ENCODE peak calls at places on chromosomes 2 and 18, in ten cellular contexts. A is NCI-H774, W is COLO829, P is T-helper 2 cell, L is HTR-8/SVneo, R is T-helper 9 cell, K is fibroblast of pulmonary artery, Q is sciatic nerve, T is AG09309, C is NCI-H510A. G is an unnamed sample.

GRCh38 chr2:16334886-16335605 is 330.6 kb downstream of the CYRIA start:
- DNase-seq in L (no peak), K (no peak), A (no peak), C (no peak), Q (no peak), W (no peak), P (no peak), R (no peak), T (no peak), G (no peak)

GRCh38 chr2:85760371-85760770 is 6.6 kb downstream of the ATOH8 start:
- DNase-seq in C (no peak), A (no peak), P (no peak), K (peak; percentile 70), W (peak; percentile 88), R (no peak), Q (no peak), T (no peak), L (no peak), G (no peak)

GRCh38 chr2:156327835-156328401 is 4.6 kb downstream of the NR4A2 start:
- DNase-seq in R (no peak), T (no peak), W (no peak), A (no peak), L (no peak), K (no peak), P (no peak), C (no peak), Q (no peak), G (no peak)

GRCh38 chr2:67237288-67237687 is 159.8 kb upstream of the ETAA1 start:
- DNase-seq in W (no peak), A (no peak), T (no peak), Q (no peak), C (no peak), L (no peak), P (no peak), K (no peak), R (no peak), G (no peak)

GRCh38 chr2:168025487-168026203 is 221.8 kb downstream of the STK39 start:
- DNase-seq in C (no peak), L (no peak), A (no peak), K (no peak), P (no peak), W (no peak), T (peak; percentile 13), R (no peak), Q (no peak), G (no peak)

GRCh38 chr2:88074854-88075292 is 7.2 kb downstream of the SMYD1 start:
- DNase-seq in C (no peak), W (no peak), A (no peak), P (no peak), Q (no peak), K (peak; percentile 39), T (peak; percentile 86), L (no peak), R (no peak), G (no peak)

GRCh38 chr2:3463914-3464313 is 55.4 kb downstream of the ADI1 start:
- DNase-seq in T (no peak), A (no peak), C (no peak), Q (peak; percentile 38), W (no peak), R (no peak), K (no peak), L (no peak), P (no peak), G (no peak)

GRCh38 chr18:63082661-63083531 is 236.7 kb downstream of the BCL2 start:
- DNase-seq in C (no peak), L (no peak), R (no peak), P (peak; percentile 52), K (peak; percentile 10), W (no peak), A (no peak), T (peak; percentile 4), Q (no peak), G (no peak)

GRCh38 chr18:10304853-10305252 is 149.6 kb upstream of the APCDD1 start:
- DNase-seq in W (no peak), P (no peak), R (no peak), A (no peak), K (peak; percentile 65), L (no peak), Q (no peak), C (no peak), T (peak; percentile 75), G (no peak)

GRCh38 chr2:201950606-201951005 is 83.0 kb upstream of the FZD7 start:
- DNase-seq in L (no peak), P (no peak), C (no peak), W (no peak), Q (no peak), R (no peak), K (no peak), A (no peak), T (no peak), G (peak; percentile 58)

GRCh38 chr2:20164061-20164733 is 60.7 kb downstream of the SDC1 start:
- DNase-seq in L (peak; percentile 54), R (no peak), P (peak; percentile 24), A (no peak), K (peak; percentile 29), C (no peak), Q (peak; percentile 31), T (no peak), W (no peak), G (no peak)

GRCh38 chr2:11490194-11490593 is 24.2 kb upstream of the E2F6 start:
- DNase-seq in W (no peak), C (no peak), R (no peak), L (no peak), Q (no peak), P (no peak), K (no peak), A (no peak), T (no peak), G (no peak)

GRCh38 chr2:197286805-197287595 is 23.6 kb downstream of the ANKRD44 start:
- DNase-seq in Q (no peak), W (peak; percentile 56), L (peak; percentile 45), R (no peak), C (no peak), P (peak; percentile 91), A (no peak), T (peak; percentile 71), K (peak; percentile 92), G (no peak)

GRCh38 chr2:19574788-19575260 is 216.4 kb upstream of the OSR1 start:
- DNase-seq in T (peak; percentile 66), K (peak; percentile 88), L (peak; percentile 19), C (peak; percentile 32), R (no peak), A (no peak), P (no peak), W (no peak), Q (peak; percentile 72), G (no peak)

GRCh38 chr18:76573325-76574025 is 78.4 kb upstream of the ZNF516 start:
- DNase-seq in R (no peak), L (no peak), P (no peak), Q (no peak), W (no peak), T (peak; percentile 20), C (peak; percentile 71), K (peak; percentile 67), A (peak; percentile 39), G (no peak)

GRCh38 chr2:64876137-64876647 is 113.0 kb upstream of the SLC1A4 start:
- DNase-seq in C (no peak), Q (no peak), A (no peak), L (peak; percentile 79), P (no peak), W (peak; percentile 71), K (peak; percentile 90), T (peak; percentile 46), R (no peak), G (no peak)

GRCh38 chr18:71485578-71485977 is 1058.6 kb downstream of the CBLN2 start:
- DNase-seq in K (peak; percentile 71), C (no peak), A (no peak), T (no peak), Q (no peak), R (no peak), W (no peak), L (no peak), P (no peak), G (no peak)

GRCh38 chr2:43178055-43178598 is 48.3 kb downstream of the ZFP36L2 start:
- DNase-seq in L (no peak), R (no peak), C (no peak), A (no peak), K (no peak), T (no peak), Q (no peak), W (no peak), P (no peak), G (no peak)

GRCh38 chr2:42965196-42965595 is 172.8 kb upstream of the HAAO start:
- DNase-seq in L (no peak), W (no peak), K (no peak), A (no peak), Q (no peak), C (no peak), P (no peak), R (no peak), T (no peak), G (no peak)

GRCh38 chr2:133194068-133194655 is 374.1 kb downstream of the NCKAP5 start:
- DNase-seq in W (no peak), A (no peak), Q (no peak), K (peak; percentile 8), P (no peak), C (no peak), L (no peak), R (no peak), T (no peak), G (no peak)

GRCh38 chr2:219434718-219435525 is at the start of gene SPEG:
- DNase-seq in Q (no peak), P (no peak), C (no peak), A (no peak), L (no peak), K (no peak), R (no peak), T (no peak), W (no peak), G (no peak)

GRCh38 chr2:206198677-206199076 is 39.0 kb downstream of the EEF1B2 start:
- DNase-seq in R (no peak), K (peak; percentile 48), P (no peak), W (no peak), C (no peak), L (no peak), T (peak; percentile 46), Q (no peak), A (no peak), G (no peak)

GRCh38 chr2:68901199-68901515 is 30.0 kb upstream of the BMP10 start:
- DNase-seq in R (no peak), C (no peak), Q (no peak), L (no peak), T (no peak), K (peak; percentile 60), A (no peak), P (peak; percentile 30), W (no peak), G (no peak)

GRCh38 chr2:119377973-119378305 is 11.2 kb downstream of the DBI start:
- DNase-seq in T (no peak), P (no peak), R (no peak), C (no peak), K (no peak), Q (no peak), L (no peak), W (no peak), A (no peak), G (no peak)